ENCODE peak calls at places on chromosomes 1 and 21, in seven cellular contexts. E, F, D, V, S, U and O are unnamed samples. For H3K4me1, the result is how much of the 10 kb centered on the place peaks cover.

GRCh38 chr1:8463144-8463927 is 145.4 kb downstream of the SLC45A1 start:
- DNase-seq in F (no peak), D (no peak), V (peak), E (no peak), S (peak), U (no peak), O (peak)

GRCh38 chr1:160999376-160999775 is 21.6 kb downstream of the F11R start:
- DNase-seq in U (no peak), D (no peak), F (no peak), S (no peak), V (no peak), E (no peak), O (no peak)

GRCh38 chr1:38117444-38117887 is 70.9 kb upstream of the POU3F1 start:
- DNase-seq in S (no peak), F (no peak), E (no peak), V (no peak), U (no peak), D (no peak), O (no peak)

GRCh38 chr1:51567653-51568052 is 48.6 kb upstream of the EPS15 start:
- DNase-seq in S (peak), D (no peak), E (no peak), U (no peak), F (no peak), V (no peak), O (no peak)

GRCh38 chr1:161182214-161182613 is 4.9 kb upstream of the B4GALT3 start:
- DNase-seq in S (no peak), F (no peak), D (no peak), V (no peak), E (peak), U (no peak), O (no peak)

GRCh38 chr1:153262462-153263157 is 3.1 kb downstream of the LORICRIN start:
- DNase-seq in S (no peak), V (no peak), E (no peak), U (no peak), F (no peak), D (no peak), O (no peak)

GRCh38 chr1:21913763-21914162 is 23.3 kb downstream of the HSPG2 start:
- DNase-seq in E (no peak), F (no peak), S (no peak), U (no peak), D (no peak), V (no peak), O (no peak)

GRCh38 chr1:108141604-108142003 is 58.5 kb downstream of the SLC25A24 start:
- DNase-seq in V (no peak), S (peak), U (no peak), F (no peak), D (no peak), E (no peak), O (no peak)

GRCh38 chr1:27614625-27615344 is 10.8 kb upstream of the AHDC1 start:
- DNase-seq in E (no peak), U (no peak), D (no peak), V (peak), F (no peak), S (no peak), O (no peak)

GRCh38 chr1:243950166-243950565 is 100.1 kb upstream of the AKT3 start:
- DNase-seq in D (no peak), U (no peak), V (no peak), F (no peak), S (peak), E (no peak), O (peak)

GRCh38 chr21:34072145-34073031 is 990 bp upstream of the MRPS6 start:
- DNase-seq in F (no peak), S (no peak), E (no peak), D (no peak), U (no peak), V (no peak), O (peak)

GRCh38 chr1:1665815-1666251 is 7.0 kb upstream of the CDK11B start:
- DNase-seq in S (peak), E (no peak), D (peak), U (no peak), F (no peak), V (peak), O (peak)

DNA sequence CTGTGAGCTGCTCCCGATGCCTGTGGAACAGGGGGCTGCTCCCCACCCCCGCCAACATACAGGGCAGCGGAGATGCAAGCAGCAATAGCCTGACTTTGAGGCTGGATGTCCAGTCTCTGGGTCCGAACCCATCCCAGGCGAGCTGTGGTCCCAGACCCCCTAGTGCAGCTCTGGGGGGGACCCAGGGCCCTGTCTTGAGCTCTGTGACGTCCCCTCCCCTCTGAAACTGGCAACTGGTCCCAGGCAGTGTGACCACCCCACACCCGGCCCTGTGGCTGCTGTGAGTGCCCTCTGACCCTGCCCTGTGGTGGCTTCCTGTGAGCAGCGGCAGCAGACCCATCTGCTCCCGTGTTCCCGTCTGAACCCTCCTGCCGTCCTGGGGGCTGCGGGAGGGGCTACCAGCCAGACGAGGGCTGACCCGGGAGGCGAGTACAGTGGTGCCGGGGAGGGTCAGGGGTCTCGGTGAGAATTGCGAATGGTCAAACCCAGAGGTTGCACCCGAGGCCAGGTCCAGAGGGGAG is 13.8 kb upstream of the COL6A2 start:
- DNase-seq in S (no peak), D (no peak), E (no peak), F (no peak), U (no peak), V (no peak), O (no peak)
- H3K4me1 ChIP-seq in S (under half), D (under half), E (under half), F (under half), U (under half), V (under half), O (under half)

DNA sequence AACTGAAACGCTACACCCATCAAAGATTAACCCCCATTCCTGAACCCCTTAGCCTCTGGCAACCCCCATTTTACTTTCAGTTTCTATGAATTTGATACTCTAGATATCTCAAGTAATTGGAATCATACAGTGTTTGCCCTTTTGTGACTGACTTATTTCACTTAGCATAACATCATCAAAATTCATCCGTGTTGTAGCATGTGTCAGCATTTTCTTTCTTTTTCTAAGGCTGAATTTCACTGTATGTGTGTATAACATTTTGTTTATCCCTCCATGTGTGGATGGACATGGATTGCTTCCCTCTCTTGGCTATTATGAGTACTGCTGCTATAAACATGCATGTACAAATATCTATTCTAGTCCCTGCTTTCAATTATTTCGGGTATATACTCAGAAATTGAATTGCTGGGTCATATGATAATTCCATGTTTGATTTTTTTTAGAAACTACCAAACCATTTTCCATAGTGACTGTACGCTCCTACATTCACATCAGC is 97.3 kb downstream of the MAP3K21 start:
- DNase-seq in E (no peak), U (no peak), D (no peak), V (no peak), S (peak), F (no peak), O (no peak)
- H3K4me3 ChIP-seq in E (no peak), U (no peak), D (no peak), V (no peak), S (no peak), F (no peak), O (no peak)

GRCh38 chr1:206000641-206001339 is 2.4 kb downstream of the RAB7B start:
- DNase-seq in F (no peak), U (no peak), S (peak), E (no peak), D (no peak), V (peak), O (no peak)
- H3K27ac ChIP-seq in F (peak), U (peak), S (no peak), E (no peak), D (no peak), V (no peak), O (no peak)

GRCh38 chr1:3185896-3186525 is 117.0 kb downstream of the PRDM16 start:
- DNase-seq in S (no peak), D (no peak), E (no peak), U (no peak), F (no peak), V (no peak), O (no peak)
- H3K4me1 ChIP-seq in S (under half), D (under half), E (under half), U (under half), F (under half), V (under half), O (under half)

GRCh38 chr1:172704003-172704402 is 45.1 kb downstream of the FASLG start:
- DNase-seq in U (no peak), F (no peak), D (no peak), S (no peak), V (no peak), E (no peak), O (no peak)
- H3K4me3 ChIP-seq in U (no peak), F (no peak), D (no peak), S (no peak), V (no peak), E (no peak), O (no peak)

GRCh38 chr1:207241164-207241934 is 80.1 kb upstream of the CD55 start:
- DNase-seq in E (no peak), V (peak), U (no peak), S (no peak), F (no peak), D (no peak), O (no peak)
- H3K27ac ChIP-seq in E (no peak), V (no peak), U (peak), S (no peak), F (no peak), D (peak), O (no peak)

GRCh38 chr1:36151133-36151844 is 2.0 kb upstream of the TRAPPC3 start:
- DNase-seq in V (no peak), S (no peak), F (no peak), D (no peak), E (no peak), U (no peak), O (no peak)

GRCh38 chr1:36154765-36155559 is 998 bp upstream of the MAP7D1 start:
- DNase-seq in V (peak), D (no peak), U (no peak), E (no peak), F (no peak), S (peak), O (peak)

GRCh38 chr1:36154335-36154734 is 1.6 kb upstream of the MAP7D1 start:
- DNase-seq in S (no peak), E (no peak), F (no peak), D (no peak), U (no peak), V (no peak), O (no peak)

GRCh38 chr1:36151845-36152203 is 2.5 kb upstream of the TRAPPC3 start:
- DNase-seq in V (no peak), D (no peak), F (no peak), U (no peak), S (peak), E (peak), O (no peak)

GRCh38 chr1:36153476-36153875 is 2.5 kb upstream of the MAP7D1 start:
- DNase-seq in S (no peak), E (no peak), D (no peak), F (no peak), V (no peak), U (no peak), O (no peak)
- H3K4me1 ChIP-seq in S (under half), E (half or more), D (half or more), F (under half), V (under half), U (half or more), O (under half)

DNA sequence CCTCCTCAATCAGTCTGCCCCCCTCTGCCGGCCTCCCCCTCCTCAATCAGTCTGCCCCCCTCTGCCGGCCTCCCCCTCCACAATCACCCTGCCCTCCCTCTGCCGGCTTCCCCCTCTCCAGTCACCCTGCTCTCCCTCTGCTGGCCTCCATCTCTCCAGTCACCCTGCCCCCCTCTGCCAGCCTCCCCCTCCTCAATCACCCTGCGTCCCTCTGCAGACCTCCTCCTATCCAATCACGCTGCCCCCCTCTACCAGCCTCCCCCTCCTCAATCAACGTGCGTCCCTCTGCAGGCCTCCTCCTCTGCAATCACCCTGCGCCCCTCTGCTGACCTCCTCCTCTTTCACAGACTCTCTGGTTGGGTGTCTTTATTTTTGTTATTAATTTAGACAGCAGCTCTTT is 11.5 kb upstream of the C1orf198 start:
- DNase-seq in D (no peak), U (no peak), E (no peak), V (no peak), F (no peak), S (no peak), O (no peak)
- H3K4me3 ChIP-seq in D (no peak), U (no peak), E (no peak), V (no peak), F (no peak), S (no peak), O (no peak)